ENCODE peak calls at places on chromosomes 4 and X, in four cellular contexts. O is IMR-90, C is K562, W is GM12878. S is an unnamed sample.

GRCh38 chr4:138538743-138539142 is 296.6 kb upstream of the SLC7A11 start:
- DNase-seq in O (no peak), C (no peak), W (no peak), S (no peak)

GRCh38 chr4:154559141-154559841 is 3.5 kb upstream of the FGB start:
- DNase-seq in O (peak), C (peak), W (no peak), S (peak)

GRCh38 chr4:168449740-168450442 is 30.4 kb downstream of the DDX60L start:
- DNase-seq in O (peak), C (peak), W (no peak), S (peak)

GRCh38 chrX:135345328-135345645 is 36.0 kb downstream of the ETDC start:
- DNase-seq in O (peak), C (peak), W (no peak), S (peak)

GRCh38 chr4:99762728-99763127 is 53.9 kb upstream of the DAPP1 start:
- DNase-seq in O (no peak), C (no peak), W (no peak), S (no peak)

GRCh38 chr4:3234171-3235029 is 14.6 kb upstream of the MSANTD1 start:
- DNase-seq in O (no peak), C (no peak), W (no peak), S (no peak)

GRCh38 chrX:119477812-119478232 is 9.6 kb downstream of the SLC25A5 start:
- DNase-seq in O (peak), C (peak), W (no peak), S (no peak)

GRCh38 chr4:477686-478085 is 21.3 kb downstream of the ZNF721 start:
- DNase-seq in O (no peak), C (no peak), W (no peak), S (no peak)

GRCh38 chr4:67403342-67403741 is 142.0 kb downstream of the CENPC start:
- DNase-seq in O (no peak), C (peak), W (no peak), S (no peak)

GRCh38 chr4:151798678-151799416 is 38.0 kb upstream of the GATB start:
- DNase-seq in O (no peak), C (no peak), W (peak), S (no peak)

GRCh38 chr4:115234405-115235093 is 121.1 kb upstream of the NDST4 start:
- DNase-seq in O (no peak), C (no peak), W (peak), S (no peak)

GRCh38 chr4:169716677-169717076 is 41.1 kb downstream of the HPF1 start:
- DNase-seq in O (peak), C (no peak), W (no peak), S (peak)

GRCh38 chr4:154416183-154416543 is 75.4 kb downstream of the DCHS2 start:
- DNase-seq in O (no peak), C (peak), W (no peak), S (no peak)

GRCh38 chrX:39576081-39576701 is 521.6 kb downstream of the BCOR start:
- DNase-seq in O (no peak), C (no peak), W (no peak), S (no peak)

GRCh38 chr4:27049101-27049829 is 188.6 kb downstream of the STIM2 start:
- DNase-seq in O (no peak), C (no peak), W (no peak), S (no peak)

GRCh38 chrX:39953879-39954278 is 143.9 kb downstream of the BCOR start:
- DNase-seq in O (peak), C (peak), W (no peak), S (peak)

GRCh38 chr4:144582975-144583374 is 63.0 kb upstream of the HHIP start:
- DNase-seq in O (peak), C (no peak), W (no peak), S (peak)

DNA sequence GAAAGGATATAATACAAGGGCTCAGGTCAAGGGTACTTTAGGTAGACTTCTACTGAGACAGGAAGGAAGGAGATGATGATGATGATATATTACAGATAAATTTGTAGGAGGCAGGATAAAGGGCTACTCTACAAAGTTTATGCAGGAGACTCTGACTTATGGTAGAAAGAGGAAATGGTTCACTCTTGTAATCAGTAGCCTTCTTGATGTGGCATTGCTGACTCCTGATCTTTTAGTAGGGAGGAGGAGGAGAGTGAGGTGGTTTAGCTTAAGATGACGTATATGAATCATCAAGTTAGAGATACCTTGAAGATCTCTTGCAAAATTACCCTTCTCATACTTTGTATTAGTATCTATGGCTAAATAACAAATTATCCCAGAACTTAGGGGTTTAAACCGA is 4.7 kb downstream of the BLTP1 start:
- DNase-seq in O (peak), C (no peak), W (no peak), S (no peak)
- TF ChIP-seq FOS in O (no peak), C (no peak), W (no peak), S (peak)

DNA sequence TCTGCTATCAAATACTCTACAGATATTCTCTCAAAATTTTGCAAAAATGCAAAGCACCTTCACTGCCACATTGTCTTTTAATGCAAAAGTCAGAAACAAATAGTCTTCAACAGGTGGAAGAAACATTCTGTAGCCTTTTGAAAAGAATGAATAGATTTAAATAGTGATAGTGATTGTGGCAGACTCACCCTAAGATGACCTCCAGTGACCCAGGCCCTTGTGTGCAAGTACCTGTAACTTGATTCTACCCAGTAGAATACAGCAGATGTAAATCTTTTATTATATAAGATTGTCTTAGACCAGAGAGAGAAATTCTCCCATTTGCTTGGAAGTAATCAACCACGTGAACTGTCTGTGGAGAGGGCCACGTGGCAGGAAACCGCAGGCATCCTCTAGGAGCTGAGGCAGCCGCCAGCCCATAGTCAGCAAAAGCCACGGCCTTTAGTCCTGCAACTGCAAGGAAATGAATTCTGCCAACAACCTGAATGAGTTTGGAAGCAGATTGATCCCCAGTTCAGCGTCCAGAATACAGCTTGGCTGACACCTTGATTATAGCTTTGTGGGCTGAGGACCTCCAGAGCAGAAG is 272.4 kb downstream of the ARHGAP10 start:
- DNase-seq in O (no peak), C (no peak), W (no peak), S (no peak)
- TF ChIP-seq FOS in O (no peak), C (no peak), W (no peak), S (no peak)

GRCh38 chrX:47502591-47503222 is 19.7 kb upstream of the ZNF41 start:
- DNase-seq in O (peak), C (no peak), W (no peak), S (no peak)

GRCh38 chrX:47498411-47498810 is 15.4 kb upstream of the ZNF41 start:
- DNase-seq in O (no peak), C (no peak), W (no peak), S (no peak)

GRCh38 chrX:47500541-47500940 is 17.5 kb upstream of the ZNF41 start:
- DNase-seq in O (no peak), C (no peak), W (no peak), S (no peak)

GRCh38 chrX:47499291-47499690 is 16.3 kb upstream of the ZNF41 start:
- DNase-seq in O (no peak), C (no peak), W (no peak), S (no peak)

DNA sequence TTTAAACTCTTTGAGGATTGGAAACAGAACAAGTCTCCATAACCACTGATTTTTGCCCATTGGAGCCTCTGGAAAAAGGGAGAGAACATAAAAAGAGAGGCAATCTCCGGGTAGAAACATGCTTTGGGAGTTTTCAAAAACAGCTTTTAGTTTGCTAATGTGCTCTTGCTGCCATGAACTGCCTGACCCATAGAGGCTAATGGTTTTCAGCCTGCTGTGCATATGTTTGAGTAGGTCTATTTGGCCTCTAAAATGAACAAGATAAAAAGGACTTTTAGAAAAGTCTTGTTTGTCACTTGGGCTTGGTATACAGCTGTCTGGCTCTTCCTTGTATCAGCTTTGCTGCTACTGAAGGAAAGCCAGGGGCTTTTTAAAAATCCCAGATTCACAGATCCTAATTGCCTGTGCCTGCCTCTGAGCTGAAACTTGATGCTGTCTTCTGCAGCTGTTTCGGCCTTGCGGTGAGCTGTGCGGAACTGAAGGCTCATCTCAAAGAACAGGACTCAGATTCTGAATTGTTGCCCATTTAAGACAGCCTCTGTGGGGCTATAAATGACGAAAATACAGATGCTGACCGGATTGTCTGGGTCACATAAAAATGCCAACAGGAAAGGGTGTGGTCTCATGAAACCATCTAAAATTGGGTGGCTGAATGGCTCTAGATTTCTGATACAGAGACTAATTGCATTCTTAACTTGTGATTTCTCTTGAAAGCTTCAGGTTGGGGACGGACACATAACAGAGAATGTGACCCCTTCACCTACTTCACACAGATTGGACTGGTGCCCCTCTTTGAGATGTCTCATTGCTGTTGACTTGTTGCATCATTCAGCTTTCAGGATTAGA is 18.4 kb upstream of the ZNF41 start:
- DNase-seq in O (peak), C (no peak), W (no peak), S (no peak)
- TF ChIP-seq FOS in O (no peak), C (no peak), W (no peak), S (no peak)

DNA sequence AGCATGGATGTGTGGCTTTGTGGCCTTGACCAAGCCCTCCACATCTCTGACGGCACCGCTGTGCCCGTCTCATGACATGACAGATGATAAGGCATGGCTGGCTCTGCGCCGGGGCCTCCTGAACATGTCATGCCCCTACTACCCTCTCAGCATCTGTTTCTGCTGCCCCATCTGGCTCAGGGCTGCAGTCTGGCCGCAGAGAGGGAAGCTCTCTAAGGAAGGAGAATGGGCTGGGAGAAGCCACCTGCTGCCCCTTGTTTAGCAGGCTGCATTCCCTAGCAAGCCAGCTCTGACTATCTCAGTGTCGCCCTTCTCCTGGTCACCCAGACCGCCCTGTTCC is 7.2 kb downstream of the ZNF185 start:
- DNase-seq in O (no peak), C (no peak), W (no peak), S (no peak)
- TF ChIP-seq FOS in O (no peak), C (no peak), W (no peak), S (no peak)

GRCh38 chr4:73068496-73069337 is 799 bp downstream of the COX18 start:
- DNase-seq in O (peak), C (peak), W (peak), S (peak)
- TF ChIP-seq FOS in O (no peak), C (no peak), W (no peak), S (no peak)

GRCh38 chr4:180449395-180449956 is 1793.7 kb upstream of the TENM3 start:
- DNase-seq in O (peak), C (no peak), W (no peak), S (no peak)
- TF ChIP-seq FOS in O (no peak), C (no peak), W (no peak), S (no peak)

GRCh38 chr4:52052475-52052780 is 1.3 kb downstream of the SPATA18 start:
- DNase-seq in O (peak), C (no peak), W (peak), S (peak)

GRCh38 chr4:52054254-52054653 is 3.1 kb downstream of the SPATA18 start:
- DNase-seq in O (no peak), C (no peak), W (no peak), S (no peak)

GRCh38 chr4:52059372-52059771 is 8.3 kb downstream of the SPATA18 start:
- DNase-seq in O (peak), C (no peak), W (no peak), S (peak)

GRCh38 chr4:52057196-52057595 is 6.1 kb downstream of the SPATA18 start:
- DNase-seq in O (no peak), C (no peak), W (no peak), S (no peak)

DNA sequence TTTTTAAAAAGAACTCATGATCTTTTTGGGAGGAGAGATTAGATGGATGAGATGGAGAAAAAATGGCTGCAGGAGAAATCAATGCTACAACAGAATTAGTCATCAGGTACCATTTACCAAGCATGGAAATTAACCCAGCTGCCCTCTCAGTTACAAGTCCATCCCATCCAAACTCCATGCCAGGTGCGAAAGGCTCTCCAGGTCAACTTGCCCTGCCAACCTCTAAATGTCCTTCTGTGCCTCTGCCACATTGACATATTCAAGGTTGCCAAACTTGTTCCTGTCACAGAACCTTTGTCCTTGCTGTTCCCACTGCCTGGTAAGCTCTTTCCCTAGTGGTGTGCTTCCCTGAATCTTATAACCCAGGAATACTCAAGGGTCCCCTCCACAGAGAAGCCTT is 7.2 kb downstream of the SPATA18 start:
- DNase-seq in O (no peak), C (no peak), W (no peak), S (no peak)
- TF ChIP-seq FOS in O (no peak), C (no peak), W (no peak), S (no peak)

DNA sequence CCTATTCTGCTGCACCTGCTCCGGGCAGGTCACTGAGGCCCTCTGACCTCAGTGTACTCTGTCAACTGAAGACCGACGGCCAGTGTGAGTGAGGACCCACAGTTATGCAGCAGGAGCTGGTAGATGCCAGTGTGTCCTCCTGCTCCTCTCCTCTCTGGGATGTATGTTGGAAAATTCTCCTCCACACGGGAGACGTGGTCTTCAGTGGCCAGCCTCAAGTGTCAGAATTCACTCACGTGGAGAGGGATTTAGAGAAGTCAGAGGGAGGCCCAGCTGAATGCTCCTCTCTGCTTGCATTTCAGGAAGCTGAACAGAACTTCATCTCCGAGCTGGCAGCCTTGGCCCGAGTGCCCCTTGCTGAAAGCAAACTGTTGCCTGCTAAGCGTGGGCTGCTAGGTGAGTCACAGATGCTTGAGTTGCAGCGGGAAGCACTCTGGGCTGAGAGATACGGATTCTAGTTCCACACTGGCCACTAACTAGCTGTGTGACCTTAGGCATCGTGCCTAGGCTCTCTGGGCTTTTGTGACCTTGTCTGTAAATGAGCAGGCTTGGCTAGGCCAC is 83.6 kb downstream of the CRMP1 start:
- DNase-seq in O (peak), C (no peak), W (no peak), S (no peak)
- TF ChIP-seq FOS in O (no peak), C (no peak), W (no peak), S (no peak)

GRCh38 chr4:87103691-87104187 is 116.7 kb downstream of the KLHL8 start:
- DNase-seq in O (peak), C (no peak), W (no peak), S (peak)
- TF ChIP-seq FOS in O (peak), C (no peak), W (no peak), S (peak)

DNA sequence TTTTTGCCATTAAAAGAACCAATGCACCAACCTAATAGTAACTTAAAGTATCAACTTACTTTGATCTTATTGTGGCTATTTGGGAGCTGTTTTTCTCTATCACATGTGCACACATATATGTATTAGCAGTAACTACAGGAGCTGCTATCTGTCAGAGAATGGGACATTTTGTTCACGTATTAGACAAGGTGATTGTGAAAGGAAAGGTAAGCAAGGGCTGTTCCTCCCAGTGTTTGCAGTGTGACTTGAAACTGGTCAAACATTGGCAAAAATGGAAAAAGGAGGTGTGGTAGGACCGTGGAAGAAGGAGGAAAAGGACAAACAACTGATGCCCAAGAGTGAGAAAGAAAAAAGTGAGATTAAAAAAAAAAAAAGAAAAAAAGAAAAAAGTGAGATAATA is 43.1 kb upstream of the KLHL2 start:
- DNase-seq in O (no peak), C (no peak), W (no peak), S (no peak)
- TF ChIP-seq FOS in O (no peak), C (no peak), W (no peak), S (no peak)

S was measured in endothelial cell of umbilical vein.